ENCODE peak calls at places on chromosome 17, in six cellular contexts. G is sigmoid colon, I is progenitor cell of endocrine pancreas, F is prostate gland, L is nephron progenitor cell, Z is PC-3. N is an unnamed sample.

GRCh38 chr17:15350777-15351486 is 9.5 kb upstream of the TEKT3 start:
- DNase-seq in G (peak), I (no peak), F (peak), L (no peak), Z (no peak), N (no peak)

GRCh38 chr17:73347355-73347754 is 35.6 kb upstream of the CDC42EP4 start:
- DNase-seq in G (no peak), I (no peak), F (no peak), L (no peak), Z (no peak), N (no peak)

GRCh38 chr17:78748730-78749317 is 33.2 kb downstream of the CYTH1 start:
- DNase-seq in G (peak), I (no peak), F (peak), L (no peak), Z (peak), N (peak)

GRCh38 chr17:44940321-44940720 is 7.3 kb downstream of the KIF18B start:
- DNase-seq in G (peak), I (no peak), F (no peak), L (no peak), Z (peak), N (peak)

GRCh38 chr17:31654936-31655335 is 204.1 kb downstream of the COPRS start:
- DNase-seq in G (no peak), I (no peak), F (no peak), L (no peak), Z (peak), N (peak)

GRCh38 chr17:27475070-27475673 is 18.9 kb downstream of the KSR1 start:
- DNase-seq in G (no peak), I (no peak), F (no peak), L (no peak), Z (no peak), N (peak)

GRCh38 chr17:60039096-60039495 is 39.6 kb downstream of the HEATR6 start:
- DNase-seq in G (no peak), I (no peak), F (no peak), L (no peak), Z (no peak), N (no peak)

GRCh38 chr17:40191237-40192208 is 14.3 kb downstream of the RAPGEFL1 start:
- DNase-seq in G (peak), I (peak), F (peak), L (peak), Z (peak), N (peak)

GRCh38 chr17:8056232-8056975 is 17.5 kb downstream of the ALOX15B start:
- DNase-seq in G (peak), I (no peak), F (peak), L (no peak), Z (peak), N (peak)

GRCh38 chr17:73211745-73212144 is 18.9 kb downstream of the COG1 start:
- DNase-seq in G (no peak), I (no peak), F (no peak), L (no peak), Z (no peak), N (no peak)

GRCh38 chr17:78528541-78528940 is 48.7 kb downstream of the DNAH17 start:
- DNase-seq in G (peak), I (no peak), F (no peak), L (no peak), Z (no peak), N (no peak)

GRCh38 chr17:13429201-13429600 is 172.5 kb downstream of the HS3ST3A1 start:
- DNase-seq in G (no peak), I (no peak), F (no peak), L (peak), Z (peak), N (peak)

GRCh38 chr17:77494664-77495435 is 354.1 kb downstream of the SEC14L1 start:
- DNase-seq in G (peak), I (peak), F (peak), L (peak), Z (peak), N (peak)

GRCh38 chr17:63841350-63842172 is 924 bp downstream of the SMARCD2 start:
- DNase-seq in G (peak), I (no peak), F (peak), L (peak), Z (peak), N (peak)

GRCh38 chr17:8785547-8786412 is 13.4 kb downstream of the MFSD6L start:
- DNase-seq in G (peak), I (peak), F (peak), L (peak), Z (peak), N (peak)

GRCh38 chr17:37567137-37567927 is 41.9 kb downstream of the SYNRG start:
- DNase-seq in G (no peak), I (no peak), F (no peak), L (no peak), Z (peak), N (no peak)

GRCh38 chr17:62859146-62859545 is 51.0 kb upstream of the MARCHF10 start:
- DNase-seq in G (no peak), I (no peak), F (no peak), L (no peak), Z (peak), N (peak)

GRCh38 chr17:31677681-31678080 is 181.4 kb downstream of the COPRS start:
- DNase-seq in G (no peak), I (no peak), F (no peak), L (no peak), Z (no peak), N (no peak)

GRCh38 chr17:61245706-61246135 is 153.9 kb upstream of the TBX2 start:
- DNase-seq in G (no peak), I (no peak), F (no peak), L (no peak), Z (no peak), N (no peak)

GRCh38 chr17:82845163-82845807 is 5.5 kb upstream of the ZNF750 start:
- DNase-seq in G (peak), I (no peak), F (no peak), L (no peak), Z (no peak), N (no peak)

GRCh38 chr17:50922107-50922506 is 56.0 kb upstream of the TOB1 start:
- DNase-seq in G (no peak), I (no peak), F (peak), L (no peak), Z (no peak), N (no peak)

GRCh38 chr17:45020354-45021138 is 30.9 kb downstream of the DCAKD start:
- DNase-seq in G (peak), I (no peak), F (peak), L (peak), Z (no peak), N (no peak)

GRCh38 chr17:44197980-44198720 is 1.5 kb downstream of the ATXN7L3 start:
- DNase-seq in G (no peak), I (no peak), F (peak), L (no peak), Z (peak), N (peak)

GRCh38 chr17:80529104-80529903 is 15.3 kb upstream of the RPTOR start:
- DNase-seq in G (no peak), I (no peak), F (no peak), L (no peak), Z (no peak), N (no peak)

GRCh38 chr17:66407864-66408263 is 105.5 kb downstream of the PRKCA start:
- DNase-seq in G (no peak), I (no peak), F (no peak), L (no peak), Z (no peak), N (no peak)

GRCh38 chr17:6755281-6755680 is 565 bp upstream of the XAF1 start:
- DNase-seq in G (peak), I (no peak), F (no peak), L (no peak), Z (no peak), N (no peak)

GRCh38 chr17:74052993-74053744 is 150.3 kb upstream of the RPL38 start:
- DNase-seq in G (no peak), I (no peak), F (no peak), L (no peak), Z (no peak), N (no peak)

GRCh38 chr17:80437532-80437931 is 22.6 kb downstream of the ENDOV start:
- DNase-seq in G (no peak), I (no peak), F (no peak), L (no peak), Z (no peak), N (no peak)

GRCh38 chr17:32813021-32813420 is 63.9 kb downstream of the MYO1D start:
- DNase-seq in G (no peak), I (no peak), F (no peak), L (no peak), Z (peak), N (peak)
- TF ChIP-seq CTCF in G (no peak), I (no peak), F (no peak), L (no peak), Z (no peak), N (no peak)

GRCh38 chr17:48001187-48001586 is 30.3 kb downstream of the CDK5RAP3 start:
- DNase-seq in G (no peak), I (no peak), F (no peak), L (no peak), Z (no peak), N (no peak)

GRCh38 chr17:48002208-48002919 is 31.5 kb downstream of the CDK5RAP3 start:
- DNase-seq in G (no peak), I (no peak), F (no peak), L (no peak), Z (peak), N (peak)

GRCh38 chr17:48003686-48004120 is 32.8 kb downstream of the CDK5RAP3 start:
- DNase-seq in G (no peak), I (no peak), F (no peak), L (no peak), Z (no peak), N (no peak)

GRCh38 chr17:48004973-48005372 is 32.6 kb downstream of the COPZ2 start:
- DNase-seq in G (no peak), I (no peak), F (no peak), L (no peak), Z (no peak), N (no peak)

GRCh38 chr17:48002920-48003685 is 32.2 kb downstream of the CDK5RAP3 start:
- DNase-seq in G (no peak), I (no peak), F (no peak), L (peak), Z (no peak), N (no peak)
- TF ChIP-seq CTCF in G (no peak), I (peak), F (no peak), L (peak), Z (no peak), N (no peak)

DNA sequence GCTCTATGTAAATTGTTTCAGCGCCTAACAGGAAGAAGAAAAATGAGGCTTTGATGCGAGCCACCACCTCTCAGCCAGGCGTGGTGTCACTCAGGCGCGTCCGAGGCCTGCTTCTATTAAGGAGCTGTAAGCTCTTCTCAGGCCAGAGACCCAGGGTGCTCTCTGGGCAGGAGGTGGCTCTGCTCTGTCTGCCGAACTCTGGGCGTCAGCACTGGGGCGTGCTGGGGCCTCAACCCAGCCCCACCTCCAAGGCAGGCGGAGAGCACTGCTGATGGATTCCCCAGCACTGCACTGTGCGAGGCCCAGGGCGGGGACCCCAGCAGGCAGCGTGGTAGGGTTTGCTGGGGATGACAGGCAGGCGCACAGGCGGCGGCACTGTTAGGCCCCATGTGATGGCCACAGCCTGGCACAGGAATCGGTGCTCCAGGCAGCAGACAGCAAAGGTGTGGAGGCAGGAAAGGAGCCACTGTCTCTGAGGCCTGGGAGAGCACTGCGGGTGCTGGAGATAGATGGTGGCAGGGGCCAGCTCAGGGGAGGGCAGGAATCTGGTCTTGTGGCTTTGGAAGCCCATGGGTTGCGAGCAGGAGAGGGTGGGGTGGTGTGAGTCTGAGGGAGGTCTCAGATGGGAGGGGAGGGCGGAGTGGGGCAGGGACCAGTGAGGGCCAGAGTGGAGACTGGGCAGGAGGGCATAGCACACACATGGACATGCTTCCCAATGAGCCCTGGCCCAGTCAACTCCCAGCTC is 70.3 kb downstream of the SREBF1 start:
- DNase-seq in G (no peak), I (no peak), F (no peak), L (peak), Z (no peak), N (no peak)
- TF ChIP-seq CTCF in G (no peak), I (no peak), F (no peak), L (no peak), Z (no peak), N (no peak)

GRCh38 chr17:4972752-4973151 is 5.1 kb upstream of the SPAG7 start:
- DNase-seq in G (peak), I (no peak), F (no peak), L (no peak), Z (no peak), N (no peak)

GRCh38 chr17:4971826-4972225 is 4.2 kb upstream of the SPAG7 start:
- DNase-seq in G (peak), I (no peak), F (no peak), L (no peak), Z (no peak), N (no peak)

GRCh38 chr17:4973431-4973830 is 5.8 kb upstream of the SPAG7 start:
- DNase-seq in G (peak), I (no peak), F (no peak), L (no peak), Z (no peak), N (no peak)

GRCh38 chr17:4972322-4972721 is 4.7 kb upstream of the SPAG7 start:
- DNase-seq in G (peak), I (no peak), F (no peak), L (no peak), Z (no peak), N (no peak)

GRCh38 chr17:4974064-4974670 is 6.5 kb upstream of the SPAG7 start:
- DNase-seq in G (peak), I (no peak), F (no peak), L (no peak), Z (no peak), N (no peak)
- TF ChIP-seq CTCF in G (no peak), I (no peak), F (no peak), L (no peak), Z (no peak), N (no peak)

GRCh38 chr17:42679492-42680330 is 1.9 kb downstream of the CCR10 start:
- DNase-seq in G (peak), I (peak), F (peak), L (peak), Z (peak), N (peak)
- TF ChIP-seq CTCF in G (peak), I (peak), F (peak), L (peak), Z (peak), N (peak)

DNA sequence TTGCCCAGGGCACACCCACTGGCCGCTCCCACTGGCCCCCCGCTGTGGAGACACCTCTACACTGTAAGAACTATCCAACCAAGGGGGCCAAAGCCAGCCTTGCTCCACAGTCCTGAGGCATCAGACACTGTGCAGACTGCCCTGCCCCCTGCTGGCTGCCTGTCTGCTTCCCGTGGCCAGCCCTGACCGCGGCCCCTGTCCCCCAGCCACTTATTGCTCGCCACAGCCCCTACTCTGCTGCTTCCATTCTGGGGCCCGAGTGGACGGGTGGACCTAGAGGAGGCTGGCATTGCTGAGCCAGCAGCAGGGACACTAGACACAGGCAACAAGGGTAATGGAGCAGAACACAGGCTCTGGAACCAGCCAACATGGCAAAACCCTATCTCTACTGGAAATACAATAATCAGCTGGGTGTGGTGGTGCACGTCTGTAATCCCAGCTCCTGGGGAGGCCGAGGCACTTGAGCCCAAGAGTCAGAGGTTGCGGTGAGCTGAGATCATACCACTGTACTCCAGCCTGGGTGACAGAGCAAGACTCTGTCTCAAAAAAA is 19.7 kb upstream of the LRRC37A3 start:
- DNase-seq in G (no peak), I (no peak), F (no peak), L (peak), Z (peak), N (peak)
- TF ChIP-seq CTCF in G (peak), I (peak), F (peak), L (peak), Z (peak), N (peak)

DNA sequence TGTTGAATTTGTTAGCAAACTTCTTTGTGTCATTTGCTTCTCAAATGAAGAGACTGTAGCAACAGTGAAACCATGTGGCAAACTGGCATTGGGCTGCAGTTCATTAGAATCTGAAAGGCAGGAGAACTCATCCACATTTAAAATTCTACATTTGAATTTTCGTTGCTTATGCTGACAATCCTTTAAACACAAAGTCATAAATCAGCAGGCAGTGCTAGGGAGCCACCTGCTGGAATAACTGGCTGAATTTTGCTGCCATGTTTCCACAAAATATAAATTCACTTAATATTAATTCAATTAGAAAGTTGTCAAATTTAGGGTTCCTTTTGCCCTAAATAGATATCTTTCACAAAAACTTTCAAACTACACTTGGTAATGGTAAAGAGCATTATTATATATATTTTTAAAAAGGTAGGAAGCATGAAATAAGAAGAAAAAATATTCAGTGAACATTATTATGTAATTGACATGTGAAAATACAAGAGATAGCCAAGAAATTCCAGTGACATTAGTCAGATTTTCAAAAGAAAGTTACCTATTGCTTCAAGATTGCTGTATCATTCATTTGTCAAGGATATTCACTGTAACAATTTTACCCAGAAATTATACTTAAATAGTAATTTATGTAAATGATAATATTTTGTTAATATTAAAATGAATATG is 350.1 kb downstream of the KIF2B start:
- DNase-seq in G (no peak), I (no peak), F (no peak), L (peak), Z (peak), N (peak)
- TF ChIP-seq CTCF in G (peak), I (peak), F (no peak), L (peak), Z (peak), N (peak)

GRCh38 chr17:76277300-76278267 is 12.4 kb downstream of the UBALD2 start:
- DNase-seq in G (no peak), I (no peak), F (no peak), L (no peak), Z (no peak), N (no peak)

GRCh38 chr17:76279742-76280287 is 14.7 kb downstream of the UBALD2 start:
- DNase-seq in G (no peak), I (no peak), F (no peak), L (no peak), Z (no peak), N (no peak)

GRCh38 chr17:76278268-76278908 is 13.2 kb downstream of the UBALD2 start:
- DNase-seq in G (no peak), I (no peak), F (no peak), L (no peak), Z (no peak), N (no peak)

GRCh38 chr17:76280650-76281049 is 15.5 kb downstream of the UBALD2 start:
- DNase-seq in G (no peak), I (no peak), F (no peak), L (no peak), Z (no peak), N (no peak)

DNA sequence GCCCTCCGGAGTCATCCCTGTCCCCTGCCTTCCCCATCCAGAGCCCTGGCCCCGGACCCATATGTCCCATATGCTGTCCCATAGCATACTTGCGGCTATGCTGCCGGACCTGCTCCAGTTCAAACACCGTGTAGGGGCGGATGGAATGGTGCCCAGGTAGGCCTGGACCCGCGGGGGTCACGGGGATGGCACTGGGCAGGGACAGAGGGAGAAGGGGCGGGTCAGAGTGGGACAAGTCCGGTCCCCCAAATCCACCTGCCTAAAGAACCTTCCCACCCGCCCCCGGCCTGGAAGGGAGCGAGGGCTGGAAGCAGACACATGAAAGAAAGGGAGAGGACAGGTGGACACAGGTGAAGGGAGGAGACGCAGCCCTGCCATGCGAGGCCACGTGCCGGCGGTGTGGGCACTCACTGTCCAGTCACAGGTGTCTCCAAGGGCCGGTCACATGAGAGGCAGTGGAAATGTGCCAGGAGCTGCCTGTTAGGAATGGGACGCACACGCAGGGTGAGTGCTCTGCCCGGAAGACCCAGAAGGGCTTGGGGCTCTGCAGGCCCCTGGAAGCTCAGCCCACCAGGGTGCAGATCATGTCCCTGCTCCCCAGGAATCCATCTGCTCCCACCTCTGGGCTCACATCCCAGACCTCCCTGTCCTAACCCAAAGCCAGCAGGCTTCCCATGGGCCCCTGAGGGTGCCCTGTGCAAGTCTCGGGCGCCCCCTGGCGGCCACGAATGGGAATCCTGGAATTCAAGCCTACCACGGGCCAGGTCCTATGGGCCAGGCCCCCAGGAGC is 14.0 kb downstream of the UBALD2 start:
- DNase-seq in G (peak), I (peak), F (peak), L (peak), Z (peak), N (peak)
- TF ChIP-seq CTCF in G (peak), I (peak), F (peak), L (peak), Z (peak), N (peak)

N was measured in MCF 10A.